ENCODE peak calls at places on chromosomes 12 and 14, in six cellular contexts. H is lower leg skin, Z is nephron progenitor cell, T is colonic mucosa, G is neural crest cell, N is fibroblast of lung. D is an unnamed sample.

GRCh38 chr12:100504820-100505219 is 31.2 kb downstream of the NR1H4 start:
- DNase-seq in H (no peak), Z (no peak), T (peak), G (no peak), N (no peak), D (no peak)

GRCh38 chr12:106145539-106146447 is 7.0 kb upstream of the NUAK1 start:
- DNase-seq in H (peak), Z (no peak), T (peak), G (no peak), N (no peak), D (no peak)

GRCh38 chr14:105999361-106000028 is 473.1 kb downstream of the TMEM121 start:
- DNase-seq in H (no peak), Z (peak), T (peak), G (peak), N (no peak), D (no peak)

GRCh38 chr14:78152246-78153068 is 17.7 kb upstream of the NRXN3 start:
- DNase-seq in H (no peak), Z (no peak), T (no peak), G (no peak), N (no peak), D (no peak)

GRCh38 chr14:61247935-61248334 is 33.2 kb downstream of the TMEM30B start:
- DNase-seq in H (no peak), Z (no peak), T (no peak), G (no peak), N (peak), D (no peak)

GRCh38 chr12:57234571-57235011 is 5.1 kb downstream of the SHMT2 start:
- DNase-seq in H (no peak), Z (no peak), T (no peak), G (no peak), N (no peak), D (no peak)

GRCh38 chr14:62162998-62163589 is 400.9 kb downstream of the SNAPC1 start:
- DNase-seq in H (no peak), Z (peak), T (no peak), G (peak), N (peak), D (no peak)

GRCh38 chr14:70827366-70828151 is 18.2 kb upstream of the MAP3K9 start:
- DNase-seq in H (peak), Z (no peak), T (peak), G (no peak), N (no peak), D (no peak)

GRCh38 chr12:110619534-110619953 is 5.6 kb downstream of the TCTN1 start:
- DNase-seq in H (no peak), Z (no peak), T (no peak), G (no peak), N (no peak), D (no peak)

GRCh38 chr12:108594960-108595710 is 2.7 kb downstream of the TMEM119 start:
- DNase-seq in H (no peak), Z (no peak), T (no peak), G (no peak), N (no peak), D (no peak)

GRCh38 chr14:104795781-104796681 is 483 bp upstream of the AKT1 start:
- DNase-seq in H (no peak), Z (peak), T (peak), G (no peak), N (no peak), D (no peak)

GRCh38 chr14:103259801-103260628 is 74.0 kb upstream of the EIF5 start:
- DNase-seq in H (peak), Z (no peak), T (no peak), G (no peak), N (no peak), D (no peak)

GRCh38 chr14:100537701-100538565 is 49.3 kb downstream of the BEGAIN start:
- DNase-seq in H (peak), Z (peak), T (peak), G (no peak), N (no peak), D (no peak)

GRCh38 chr12:83823386-83824045 is 1089.1 kb downstream of the SLC6A15 start:
- DNase-seq in H (no peak), Z (peak), T (peak), G (no peak), N (peak), D (no peak)

GRCh38 chr12:51087818-51088217 is 4.4 kb upstream of the CSRNP2 start:
- DNase-seq in H (no peak), Z (no peak), T (no peak), G (no peak), N (no peak), D (no peak)

GRCh38 chr14:85566603-85567002 is 36.7 kb downstream of the FLRT2 start:
- DNase-seq in H (no peak), Z (no peak), T (no peak), G (no peak), N (peak), D (no peak)

GRCh38 chr12:57027011-57027804 is 10.9 kb upstream of the TAC3 start:
- DNase-seq in H (no peak), Z (no peak), T (no peak), G (no peak), N (no peak), D (no peak)

GRCh38 chr12:24911284-24911791 is 37.6 kb downstream of the BCAT1 start:
- DNase-seq in H (no peak), Z (no peak), T (no peak), G (no peak), N (peak), D (no peak)

GRCh38 chr12:107732365-107732764 is 28.6 kb downstream of the PRDM4 start:
- DNase-seq in H (no peak), Z (no peak), T (no peak), G (no peak), N (no peak), D (no peak)

GRCh38 chr12:121114806-121115205 is 17.9 kb upstream of the P2RX7 start:
- DNase-seq in H (no peak), Z (no peak), T (no peak), G (no peak), N (no peak), D (no peak)

GRCh38 chr14:35875296-35875695 is 49.2 kb downstream of the BRMS1L start:
- DNase-seq in H (no peak), Z (no peak), T (no peak), G (no peak), N (peak), D (no peak)

GRCh38 chr12:122356192-122356635 is 66.3 kb downstream of the CLIP1 start:
- DNase-seq in H (no peak), Z (peak), T (peak), G (peak), N (peak), D (no peak)

GRCh38 chr12:67382206-67382871 is 113.2 kb downstream of the CAND1 start:
- DNase-seq in H (no peak), Z (no peak), T (no peak), G (no peak), N (peak), D (no peak)

GRCh38 chr12:53172352-53172751 is 8.2 kb upstream of the ZNF740 start:
- DNase-seq in H (peak), Z (no peak), T (peak), G (no peak), N (peak), D (no peak)

GRCh38 chr14:46250113-46250703 is 401.4 kb downstream of the RPL10L start:
- DNase-seq in H (no peak), Z (no peak), T (no peak), G (no peak), N (peak), D (no peak)

DNA sequence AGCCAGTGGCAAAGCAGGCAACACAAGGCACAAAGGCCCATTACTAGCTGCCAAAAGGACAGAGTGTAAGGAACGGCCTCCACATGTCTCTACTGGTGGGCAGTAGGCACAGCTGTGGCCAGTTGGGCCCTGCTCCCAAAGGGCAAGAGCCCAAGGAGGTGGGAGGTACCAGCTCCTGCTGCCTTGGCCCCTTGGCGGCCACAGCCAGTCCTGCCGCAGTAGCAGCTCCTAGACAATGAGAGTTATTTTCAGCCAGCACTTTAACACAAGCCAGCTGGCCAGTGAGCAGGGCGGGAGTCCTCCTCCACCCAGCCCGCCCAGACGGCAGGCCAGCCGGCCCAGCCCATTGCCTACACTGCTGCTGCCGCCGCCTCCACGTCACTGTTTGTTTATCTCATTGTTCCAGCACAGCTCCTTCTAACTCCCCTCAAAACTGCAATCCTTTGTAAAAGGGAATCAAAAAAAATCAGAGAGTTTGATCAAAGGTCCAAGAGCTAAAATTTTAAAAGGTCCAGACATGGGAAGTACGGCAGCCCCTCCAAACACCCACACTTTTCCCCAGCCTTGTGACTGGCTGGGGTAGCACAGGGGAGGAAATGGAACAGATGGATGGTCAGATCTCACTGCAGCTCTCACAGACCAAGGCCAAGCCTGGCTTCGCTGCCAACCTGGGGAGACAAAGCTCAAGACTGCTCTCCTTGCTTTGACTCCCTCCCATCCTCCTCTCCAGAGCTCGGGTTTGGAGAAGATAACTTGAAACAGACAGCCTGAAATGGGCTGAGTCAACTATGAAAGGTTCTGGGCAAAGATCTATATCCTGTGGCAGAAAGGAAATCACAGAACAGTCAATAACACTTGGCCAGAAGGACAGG is 33.5 kb downstream of the FMNL3 start:
- DNase-seq in H (peak), Z (peak), T (peak), G (peak), N (peak), D (peak)
- TF ChIP-seq CTCF in H (peak), Z (peak), T (peak), G (no peak), N (peak), D (no peak)

GRCh38 chr12:124167141-124167540 is 127.8 kb upstream of the RFLNA start:
- DNase-seq in H (no peak), Z (no peak), T (no peak), G (no peak), N (no peak), D (no peak)

GRCh38 chr12:124159655-124160054 is 135.2 kb upstream of the RFLNA start:
- DNase-seq in H (no peak), Z (no peak), T (peak), G (no peak), N (no peak), D (no peak)

GRCh38 chr12:124165695-124166094 is 129.2 kb upstream of the RFLNA start:
- DNase-seq in H (no peak), Z (no peak), T (no peak), G (no peak), N (no peak), D (no peak)

GRCh38 chr12:124160102-124160501 is 134.8 kb upstream of the RFLNA start:
- DNase-seq in H (no peak), Z (no peak), T (no peak), G (no peak), N (no peak), D (no peak)

DNA sequence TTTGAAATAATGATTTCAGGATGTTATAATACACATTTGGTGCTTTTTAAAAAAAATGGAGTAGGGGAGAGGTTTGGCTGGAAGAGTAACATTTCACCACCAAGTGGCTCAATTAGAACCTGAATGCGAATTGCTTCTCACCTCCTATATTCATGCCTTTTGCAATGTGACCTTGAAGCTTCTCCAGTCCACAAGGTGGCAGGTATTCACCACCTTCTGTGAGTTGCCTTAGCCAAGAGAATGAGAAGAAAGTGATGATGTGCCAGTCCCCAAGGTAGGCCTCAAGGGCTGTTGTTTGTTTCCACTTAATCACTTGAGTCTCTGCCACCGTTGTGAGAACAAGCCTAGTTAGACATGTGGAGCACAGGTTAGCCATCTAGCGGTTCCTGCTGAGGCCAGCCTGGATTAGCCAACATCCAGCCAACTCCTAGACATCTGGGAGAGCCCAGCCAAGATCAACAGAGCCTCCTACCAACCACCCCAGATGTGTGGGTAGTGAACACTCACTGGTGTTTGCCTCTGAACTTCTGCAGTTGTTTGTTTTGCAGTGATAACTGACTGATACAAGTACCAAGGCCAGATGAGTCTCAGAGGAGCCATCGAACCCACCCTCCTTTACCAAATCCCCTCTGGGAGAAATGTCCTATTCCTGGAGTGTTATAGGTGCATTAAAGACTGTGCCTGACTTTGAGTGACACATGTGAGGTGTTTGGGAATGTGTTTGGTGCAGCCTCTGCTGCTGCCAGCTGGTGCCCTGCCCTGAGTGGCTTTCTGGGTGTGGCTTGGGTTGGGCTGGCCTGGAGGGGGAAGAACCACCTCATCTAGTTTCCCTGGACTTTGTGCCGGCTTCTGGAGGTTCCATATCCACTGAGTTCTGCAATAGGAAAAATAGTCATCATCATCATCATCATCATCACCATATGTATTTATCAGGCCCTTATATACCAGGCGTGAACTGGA is 132.5 kb upstream of the RFLNA start:
- DNase-seq in H (no peak), Z (no peak), T (peak), G (no peak), N (no peak), D (no peak)
- TF ChIP-seq CTCF in H (no peak), Z (no peak), T (no peak), G (no peak), N (no peak), D (no peak)

GRCh38 chr12:13431041-13431440 is 234.5 kb downstream of the EMP1 start:
- DNase-seq in H (no peak), Z (no peak), T (no peak), G (no peak), N (no peak), D (no peak)

GRCh38 chr12:13422291-13422690 is 225.8 kb downstream of the EMP1 start:
- DNase-seq in H (no peak), Z (no peak), T (no peak), G (no peak), N (no peak), D (no peak)

GRCh38 chr12:13428538-13429265 is 232.2 kb downstream of the EMP1 start:
- DNase-seq in H (no peak), Z (no peak), T (no peak), G (no peak), N (no peak), D (no peak)

GRCh38 chr12:13425766-13426165 is 229.2 kb downstream of the EMP1 start:
- DNase-seq in H (no peak), Z (no peak), T (no peak), G (no peak), N (no peak), D (no peak)
- TF ChIP-seq CTCF in H (no peak), Z (no peak), T (no peak), G (no peak), N (no peak), D (no peak)

GRCh38 chr12:6946033-6946919 is 2.5 kb downstream of the C12orf57 start:
- DNase-seq in H (peak), Z (peak), T (peak), G (no peak), N (no peak), D (peak)
- TF ChIP-seq CTCF in H (no peak), Z (no peak), T (no peak), G (no peak), N (no peak), D (no peak)

DNA sequence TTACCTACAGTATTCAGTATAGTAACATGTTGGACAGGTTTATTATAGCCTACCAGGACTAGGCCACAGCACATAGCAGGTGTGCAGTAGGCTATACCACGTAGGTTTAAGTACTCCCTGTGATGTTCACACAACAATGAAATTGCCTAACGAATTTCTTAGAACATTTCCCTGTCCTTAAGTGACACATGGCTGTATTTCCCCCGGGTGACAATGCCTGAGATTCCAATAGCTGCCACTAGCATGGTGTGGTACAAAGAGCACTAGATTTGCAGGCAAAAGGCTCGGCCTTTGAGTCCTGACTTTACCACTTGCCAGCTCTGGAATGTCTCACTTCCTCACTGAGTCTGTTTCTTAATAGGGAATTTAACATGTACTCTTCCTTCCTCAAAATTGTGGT is 19.7 kb downstream of the PTPN21 start:
- DNase-seq in H (no peak), Z (no peak), T (peak), G (no peak), N (no peak), D (no peak)
- TF ChIP-seq CTCF in H (no peak), Z (no peak), T (peak), G (peak), N (no peak), D (no peak)

DNA sequence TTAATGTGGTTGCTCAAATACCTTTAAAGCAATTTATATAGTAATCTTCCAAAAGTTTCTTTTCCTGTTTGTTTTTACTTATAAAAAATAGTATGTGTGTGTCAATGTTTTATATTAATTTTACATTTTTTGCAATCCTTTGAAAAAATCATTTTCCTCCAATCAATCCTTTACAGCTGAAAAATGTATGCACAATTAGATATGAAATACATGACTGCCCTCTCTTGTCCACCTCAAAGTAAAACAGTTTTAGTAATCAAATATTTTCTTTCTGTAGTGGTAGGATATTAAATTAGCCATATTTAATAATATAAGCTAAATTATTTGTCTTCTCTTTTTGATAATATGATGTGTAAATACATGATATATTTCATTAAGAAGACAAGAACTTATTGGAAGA is 269.9 kb downstream of the ADAMTS20 start:
- DNase-seq in H (no peak), Z (no peak), T (no peak), G (no peak), N (peak), D (no peak)
- TF ChIP-seq CTCF in H (no peak), Z (peak), T (no peak), G (peak), N (peak), D (peak)

DNA sequence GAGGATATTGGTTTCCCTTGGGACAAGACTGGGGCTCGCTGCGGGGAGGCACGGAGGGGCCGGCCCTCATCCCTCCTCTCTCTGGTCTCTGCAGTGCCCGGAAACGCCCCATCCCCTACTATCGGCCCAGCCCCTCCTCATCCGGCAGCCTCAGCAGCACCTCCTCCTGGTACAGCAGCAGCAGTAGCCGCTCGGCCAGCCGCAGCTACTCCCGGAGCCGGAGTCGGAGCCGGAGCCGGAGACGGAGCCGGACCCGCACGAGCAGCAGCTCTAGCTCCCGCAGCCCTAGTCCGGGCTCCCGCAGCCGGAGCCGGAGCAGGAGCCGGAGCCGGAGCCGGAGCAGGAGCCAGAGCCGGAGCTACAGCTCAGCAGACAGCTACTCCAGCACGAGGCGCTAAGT is 22.3 kb upstream of the HSPB8 start:
- DNase-seq in H (no peak), Z (peak), T (no peak), G (no peak), N (no peak), D (no peak)
- TF ChIP-seq CTCF in H (no peak), Z (peak), T (no peak), G (no peak), N (no peak), D (no peak)

DNA sequence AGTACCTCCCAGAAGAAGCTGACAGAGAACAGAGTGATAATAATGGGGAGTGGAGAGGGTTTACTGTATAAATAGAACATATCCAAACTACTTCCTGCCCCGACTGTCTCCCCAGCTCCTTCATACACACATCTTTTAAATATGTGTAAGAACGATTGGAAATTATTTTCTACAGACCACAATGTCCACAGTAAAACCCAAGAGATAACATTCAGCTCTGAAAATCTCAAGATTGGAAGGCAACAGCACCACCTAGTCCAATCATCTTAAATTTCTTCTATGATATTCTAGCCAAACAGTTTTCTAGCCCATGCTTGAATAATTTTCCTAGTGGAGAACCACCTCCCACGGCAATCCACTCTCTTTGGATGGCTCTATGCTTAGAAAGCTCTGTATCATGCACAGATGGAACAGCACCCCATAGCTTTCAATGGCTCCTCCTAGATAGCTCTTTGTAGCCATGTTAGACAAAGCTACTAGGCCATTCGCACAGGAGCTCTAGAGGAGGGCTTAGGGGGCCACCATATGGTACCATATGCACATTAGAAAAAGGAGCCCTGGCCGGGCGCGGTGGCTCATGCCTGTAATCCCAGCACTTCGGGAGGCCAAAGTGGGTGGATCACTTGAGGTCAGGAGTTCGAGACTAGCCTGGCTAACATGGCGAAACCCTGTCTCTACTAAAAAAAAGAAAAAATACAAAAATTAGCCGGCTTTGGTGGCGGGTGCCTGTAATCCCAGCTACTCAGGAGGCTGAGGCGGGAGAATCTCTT is 18.1 kb downstream of the VDR start:
- DNase-seq in H (no peak), Z (no peak), T (no peak), G (no peak), N (peak), D (no peak)
- TF ChIP-seq CTCF in H (no peak), Z (no peak), T (no peak), G (no peak), N (peak), D (no peak)

D was measured in mesothelial cell of epicardium.